ENCODE peak calls at places on chromosomes 2 and 18, in five cellular contexts. Z is RKO; B is cardiac fibroblast; W is RWPE1; S is activated naive CD4-positive, alpha-beta T cell. V is an unnamed sample.
A peak's percentile ranks its signal among the peaks of the same experiment; 100 is the strongest.

GRCh38 chr2:82511894-82512293 is 1947.2 kb downstream of the SUCLG1 start:
- DNase-seq in Z (no peak), W (no peak), S (no peak), B (no peak), V (no peak)

GRCh38 chr2:181332044-181332443 is 125.1 kb upstream of the ITGA4 start:
- DNase-seq in Z (no peak), S (no peak), W (no peak), B (no peak), V (no peak)

GRCh38 chr2:37788602-37789209 is 117.3 kb upstream of the CDC42EP3 start:
- DNase-seq in S (no peak), B (no peak), W (no peak), Z (no peak), V (no peak)

GRCh38 chr2:113760400-113760799 is 4.0 kb upstream of the SLC35F5 start:
- DNase-seq in Z (no peak), W (no peak), S (no peak), B (peak; percentile 89), V (no peak)

GRCh38 chr2:188668017-188668663 is 306.0 kb upstream of the COL3A1 start:
- DNase-seq in B (peak; percentile 93), S (no peak), Z (no peak), W (no peak), V (peak; percentile 35)

GRCh38 chr18:58966704-58967103 is 102.0 kb downstream of the ZNF532 start:
- DNase-seq in Z (no peak), S (no peak), B (no peak), W (no peak), V (no peak)

GRCh38 chr2:214781226-214781625 is 28.3 kb downstream of the BARD1 start:
- DNase-seq in Z (no peak), W (no peak), B (no peak), S (no peak), V (no peak)

GRCh38 chr18:57210101-57210661 is 63.3 kb downstream of the BOD1L2 start:
- DNase-seq in B (peak; percentile 71), W (peak; percentile 72), Z (peak; percentile 79), S (no peak), V (no peak)

GRCh38 chr2:236600892-236601291 is 31.3 kb downstream of the ACKR3 start:
- DNase-seq in S (no peak), B (no peak), W (peak; percentile 48), Z (no peak), V (no peak)

GRCh38 chr2:173076557-173077345 is 1.1 kb downstream of the MAP3K20 start:
- DNase-seq in S (no peak), B (peak; percentile 71), Z (peak; percentile 46), W (peak; percentile 26), V (no peak)

GRCh38 chr2:49044680-49045079 is 109.6 kb downstream of the FSHR start:
- DNase-seq in W (no peak), B (peak; percentile 0), S (no peak), Z (peak; percentile 9), V (no peak)

GRCh38 chr2:9002637-9003365 is 683 bp downstream of the MBOAT2 start:
- DNase-seq in S (no peak), W (peak; percentile 22), B (peak; percentile 41), Z (peak; percentile 21), V (no peak)

GRCh38 chr2:17646096-17646554 is 105.6 kb downstream of the VSNL1 start:
- DNase-seq in W (peak; percentile 48), B (peak; percentile 92), Z (peak; percentile 88), S (no peak), V (peak; percentile 22)

GRCh38 chr2:33133436-33133835 is 186.7 kb downstream of the LTBP1 start:
- DNase-seq in Z (no peak), S (no peak), B (no peak), W (no peak), V (no peak)

GRCh38 chr2:65366595-65367125 is 65.7 kb downstream of the SPRED2 start:
- DNase-seq in S (no peak), Z (peak; percentile 100), W (peak; percentile 94), B (peak; percentile 98), V (no peak)

GRCh38 chr18:23300211-23300887 is 152.7 kb upstream of the RIOK3 start:
- DNase-seq in S (no peak), B (no peak), Z (no peak), W (no peak), V (no peak)

GRCh38 chr18:22405142-22405541 is 12.6 kb downstream of the CTAGE1 start:
- DNase-seq in S (no peak), W (no peak), Z (no peak), B (no peak), V (no peak)

GRCh38 chr18:711330-711692 is 1.1 kb downstream of the ENOSF1 start:
- DNase-seq in S (no peak), W (peak; percentile 14), Z (peak; percentile 45), B (no peak), V (no peak)

GRCh38 chr18:9575558-9575957 is 38.8 kb downstream of the PPP4R1 start:
- DNase-seq in B (peak; percentile 99), S (no peak), Z (peak; percentile 54), W (peak; percentile 72), V (no peak)

GRCh38 chr2:234910186-234910679 is 41.6 kb upstream of the SH3BP4 start:
- DNase-seq in W (no peak), Z (no peak), S (no peak), B (no peak), V (no peak)

GRCh38 chr2:188751786-188752185 is 222.4 kb upstream of the COL3A1 start:
- DNase-seq in W (no peak), S (no peak), Z (peak; percentile 30), B (no peak), V (no peak)

GRCh38 chr2:190417045-190417842 is 9.1 kb downstream of the MFSD6 start:
- DNase-seq in B (no peak), W (no peak), S (no peak), Z (no peak), V (no peak)

GRCh38 chr2:67656875-67657274 is 259.7 kb downstream of the ETAA1 start:
- DNase-seq in Z (no peak), W (no peak), S (no peak), B (peak; percentile 65), V (no peak)

GRCh38 chr2:73740767-73741166 is 3.6 kb upstream of the TPRKB start:
- DNase-seq in W (no peak), B (no peak), Z (no peak), S (no peak), V (no peak)

GRCh38 chr2:43898134-43898957 is 59.6 kb downstream of the ABCG8 start:
- DNase-seq in B (no peak), S (no peak), W (no peak), Z (no peak), V (peak; percentile 14)

GRCh38 chr18:58785870-58786269 is 78.8 kb upstream of the ZNF532 start:
- DNase-seq in Z (no peak), B (no peak), S (no peak), W (no peak), V (no peak)

GRCh38 chr2:155266579-155266978 is 568.1 kb downstream of the KCNJ3 start:
- DNase-seq in S (no peak), W (no peak), B (no peak), Z (no peak), V (no peak)

GRCh38 chr2:12059616-12060441 is 313.4 kb downstream of the LPIN1 start:
- DNase-seq in W (peak; percentile 25), Z (no peak), S (no peak), B (peak; percentile 61), V (no peak)

GRCh38 chr2:237661799-237662328 is 34.5 kb downstream of the LRRFIP1 start:
- DNase-seq in B (no peak), Z (no peak), S (no peak), W (no peak), V (no peak)

GRCh38 chr2:73907840-73908452 is 15.1 kb downstream of the ACTG2 start:
- DNase-seq in B (peak; percentile 34), Z (peak; percentile 31), W (no peak), S (no peak), V (no peak)